ENCODE peak calls at places on chromosomes 4 and X, in five cellular contexts. N is HepG2, I is HCT116, E is K562, O is H1. B is an unnamed sample.

GRCh38 chr4:11650801-11651596 is 222.3 kb upstream of the HS3ST1 start:
- DNase-seq in I (peak), N (no peak), O (no peak), E (no peak), B (no peak)

GRCh38 chrX:149472620-149473019 is 32.5 kb downstream of the IDS start:
- DNase-seq in E (no peak), I (no peak), O (no peak), N (no peak), B (no peak)

GRCh38 chrX:76555816-76556215 is 128.3 kb downstream of the MAGEE1 start:
- DNase-seq in N (peak), E (peak), O (no peak), I (peak), B (no peak)

GRCh38 chr4:53527342-53527741 is 63.9 kb downstream of the LNX1 start:
- DNase-seq in E (no peak), I (no peak), N (no peak), O (no peak), B (no peak)

GRCh38 chr4:82402196-82402775 is 28.0 kb downstream of the HNRNPDL start:
- DNase-seq in N (no peak), E (no peak), O (no peak), I (no peak), B (no peak)

GRCh38 chr4:139815646-139816601 is 150.3 kb downstream of the MGST2 start:
- DNase-seq in N (no peak), O (no peak), I (no peak), E (no peak), B (no peak)

GRCh38 chr4:55907469-55907868 is 41.3 kb upstream of the CEP135 start:
- DNase-seq in I (no peak), N (no peak), E (no peak), O (no peak), B (no peak)

GRCh38 chr4:15488658-15489470 is 19.2 kb downstream of the CC2D2A start:
- DNase-seq in I (no peak), N (no peak), E (no peak), O (no peak), B (no peak)

GRCh38 chr4:27000122-27000521 is 139.5 kb downstream of the STIM2 start:
- DNase-seq in N (no peak), O (no peak), E (no peak), I (no peak), B (no peak)

GRCh38 chrX:26952213-26952612 is 510.9 kb downstream of the PPP4R3C start:
- DNase-seq in N (no peak), O (no peak), I (no peak), E (no peak), B (no peak)

GRCh38 chr4:28562913-28563312 is 1702.3 kb downstream of the STIM2 start:
- DNase-seq in I (no peak), O (no peak), N (no peak), E (no peak), B (no peak)

GRCh38 chr4:119750771-119751170 is 122.2 kb upstream of the PDE5A start:
- DNase-seq in O (no peak), I (no peak), E (no peak), N (no peak), B (no peak)

DNA sequence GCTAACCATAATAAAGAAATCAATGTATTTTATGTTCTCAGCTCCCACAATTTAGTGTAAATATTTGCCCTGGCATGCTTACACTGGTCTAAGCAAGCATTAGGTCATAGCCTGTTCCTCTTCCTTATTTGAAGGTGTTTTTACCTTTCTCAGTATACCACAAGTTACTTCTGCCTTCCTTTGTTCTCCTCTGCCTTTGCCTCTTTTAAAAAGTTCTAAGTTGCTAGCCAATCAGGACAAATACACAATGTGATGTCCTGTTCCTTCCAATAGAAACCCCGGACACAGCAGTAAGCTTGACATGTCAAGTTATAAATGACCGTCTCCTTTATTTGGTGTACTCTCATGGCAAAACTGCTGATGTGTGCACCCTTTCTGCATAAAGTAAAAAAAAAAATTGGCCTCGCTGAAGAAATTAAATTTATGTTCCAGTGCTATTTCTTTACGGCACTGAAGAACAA is 49.4 kb downstream of the UGT2B10 start:
- DNase-seq in I (no peak), N (peak), O (no peak), E (no peak), B (no peak)
- TF ChIP-seq SP1 in I (no peak), N (no peak), O (no peak), E (no peak), B (no peak)

GRCh38 chr4:98262431-98262830 is 1.2 kb downstream of the RAP1GDS1 start:
- DNase-seq in O (no peak), E (no peak), I (no peak), N (no peak), B (no peak)

GRCh38 chr4:98260579-98261290 is 449 bp upstream of the RAP1GDS1 start:
- DNase-seq in O (peak), N (peak), E (peak), I (peak), B (peak)

GRCh38 chr4:98260047-98260578 is 1.1 kb upstream of the RAP1GDS1 start:
- DNase-seq in O (no peak), I (peak), E (peak), N (peak), B (no peak)

GRCh38 chr4:98267498-98267897 is 6.3 kb downstream of the RAP1GDS1 start:
- DNase-seq in N (no peak), E (no peak), I (no peak), O (no peak), B (no peak)

GRCh38 chr4:98261291-98262271 is at the start of gene RAP1GDS1:
- DNase-seq in E (peak), N (peak), I (peak), O (no peak), B (no peak)
- TF ChIP-seq CEBPB in E (no peak), N (no peak), I (no peak), O (no peak), B (no peak)

GRCh38 chr4:177185151-177185550 is 124.5 kb upstream of the NEIL3 start:
- DNase-seq in N (no peak), O (no peak), E (no peak), I (no peak), B (no peak)

GRCh38 chr4:177190995-177191568 is 118.6 kb upstream of the NEIL3 start:
- DNase-seq in E (no peak), O (no peak), N (no peak), I (no peak), B (no peak)

GRCh38 chr4:177191586-177191985 is 118.1 kb upstream of the NEIL3 start:
- DNase-seq in O (no peak), E (no peak), I (no peak), N (no peak), B (no peak)

GRCh38 chr4:177185579-177185978 is 124.1 kb upstream of the NEIL3 start:
- DNase-seq in I (no peak), N (no peak), O (no peak), E (no peak), B (no peak)

GRCh38 chr4:177187371-177187770 is 122.3 kb upstream of the NEIL3 start:
- DNase-seq in N (no peak), O (no peak), I (no peak), E (no peak), B (no peak)
- TF ChIP-seq SP1 in N (no peak), O (no peak), I (no peak), E (no peak), B (no peak)

DNA sequence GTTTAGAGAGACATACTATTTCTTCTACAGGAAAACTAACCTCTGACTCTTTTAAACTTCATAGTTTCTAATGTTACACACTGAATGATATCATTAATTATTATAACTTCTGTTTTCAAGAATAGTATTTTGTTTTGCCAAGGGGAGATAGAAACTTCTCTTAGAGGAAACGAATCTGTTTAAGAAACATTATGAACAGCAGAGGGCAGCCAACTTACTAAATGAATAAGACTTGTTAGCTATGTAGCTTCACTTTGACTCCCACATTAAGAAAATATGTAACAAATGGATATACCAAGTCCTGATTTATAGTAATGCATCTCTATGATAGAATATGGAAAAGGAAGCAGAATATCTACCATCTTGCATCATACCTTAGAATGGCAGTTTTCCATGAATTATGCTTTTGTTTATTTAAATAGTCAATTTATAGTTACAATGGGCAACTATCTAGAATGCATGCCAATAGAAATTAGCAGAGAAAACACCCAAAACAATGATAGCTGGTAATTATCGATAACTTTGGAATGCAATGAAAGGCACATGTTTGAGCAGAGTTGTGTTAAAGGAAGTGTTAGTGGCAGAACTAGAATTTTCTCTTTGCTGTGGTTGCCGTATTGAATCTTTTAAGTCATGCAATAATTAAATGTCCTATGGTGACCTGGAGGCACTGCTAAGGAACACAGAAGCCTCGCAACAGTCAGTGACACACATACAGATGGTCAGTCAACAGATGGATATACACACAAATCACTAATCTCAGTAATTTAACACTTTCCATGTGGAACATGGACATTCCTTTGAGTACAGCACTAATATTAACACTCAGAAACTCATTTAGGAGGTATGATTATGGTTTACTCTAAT is 105.7 kb upstream of the PDLIM3 start:
- DNase-seq in N (peak), I (peak), E (peak), O (no peak), B (peak)
- TF ChIP-seq CEBPB in N (no peak), I (no peak), E (no peak), O (no peak), B (no peak)

GRCh38 chrX:31845003-31845402 is 773.2 kb upstream of the FTHL17 start:
- DNase-seq in I (no peak), O (no peak), N (no peak), E (no peak), B (no peak)
- TF ChIP-seq SP1 in I (no peak), O (no peak), N (no peak), E (no peak), B (no peak)

DNA sequence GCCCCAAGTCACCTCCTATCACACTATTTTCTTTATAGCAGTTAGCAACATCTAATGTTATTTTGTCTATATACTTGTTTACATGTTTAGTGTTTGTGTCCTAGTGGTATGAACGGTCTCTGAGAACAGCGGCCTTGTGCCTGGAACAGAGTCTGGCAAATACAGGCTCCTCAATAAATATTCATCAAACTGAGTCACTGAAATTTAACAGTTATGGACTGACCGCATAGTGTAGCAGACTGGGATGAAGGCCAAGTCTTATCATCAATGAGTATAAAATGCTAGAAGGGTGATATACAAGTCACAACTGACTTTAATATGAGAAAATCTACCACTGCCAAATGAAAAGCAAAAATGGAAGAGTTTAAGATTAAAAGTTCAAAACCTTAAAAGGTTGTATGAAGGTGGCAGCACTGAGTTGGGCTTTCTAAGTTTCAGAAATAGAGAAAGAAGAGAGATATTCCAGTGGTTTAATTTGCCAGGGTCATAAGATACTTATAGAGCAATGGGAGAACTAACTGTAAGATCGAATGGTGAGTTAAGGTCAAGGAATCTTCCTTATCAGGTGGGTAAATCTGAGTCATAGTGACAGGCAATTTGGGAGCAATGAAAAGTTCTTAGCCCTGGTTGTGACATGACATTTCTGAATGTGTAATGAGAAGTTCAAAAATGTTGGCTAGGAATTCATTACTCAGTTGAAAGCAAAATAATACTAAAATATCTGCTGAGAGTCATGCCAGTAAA is 34.9 kb downstream of the ELOVL6 start:
- DNase-seq in E (no peak), O (no peak), N (no peak), I (peak), B (no peak)
- TF ChIP-seq CEBPB in E (no peak), O (no peak), N (no peak), I (peak), B (no peak)

GRCh38 chrX:69321006-69321655 is 155.9 kb upstream of the PJA1 start:
- DNase-seq in E (no peak), O (no peak), I (no peak), N (no peak), B (no peak)
- TF ChIP-seq SP1 in E (no peak), O (no peak), I (no peak), N (no peak), B (no peak)

B was measured in GM12878.